ENCODE peak calls at places on chromosome 1, in five cellular contexts. C, B, E, M and D are unnamed samples.

GRCh38 chr1:106879538-106879937 is 176.9 kb upstream of the PRMT6 start:
- DNase-seq in M (no peak), E (no peak), B (no peak), C (no peak), D (no peak)

GRCh38 chr1:26302733-26303405 is 3.6 kb downstream of the UBXN11 start:
- DNase-seq in M (no peak), B (peak; percentile 47), E (no peak), C (no peak), D (peak; percentile 70)

GRCh38 chr1:152143147-152143845 is 15.7 kb downstream of the RPTN start:
- DNase-seq in M (no peak), B (no peak), E (no peak), C (no peak), D (no peak)

GRCh38 chr1:171966426-171967220 is 125.3 kb downstream of the DNM3 start:
- DNase-seq in B (no peak), C (no peak), E (no peak), M (no peak), D (no peak)

GRCh38 chr1:4734219-4734618 is 79.8 kb downstream of the AJAP1 start:
- DNase-seq in C (no peak), M (no peak), B (no peak), E (no peak), D (no peak)

GRCh38 chr1:29256395-29256794 is 20.1 kb downstream of the PTPRU start:
- DNase-seq in M (no peak), E (no peak), B (no peak), C (no peak), D (no peak)

GRCh38 chr1:152460529-152460899 is 46.5 kb upstream of the CRNN start:
- DNase-seq in E (no peak), B (no peak), M (no peak), C (no peak), D (no peak)

GRCh38 chr1:155273134-155273982 is at the start of gene CLK2:
- DNase-seq in C (peak; percentile 87), M (peak; percentile 86), E (peak; percentile 90), B (peak; percentile 89), D (peak; percentile 50)

GRCh38 chr1:151526735-151527520 is 13.2 kb upstream of the TUFT1 start:
- DNase-seq in E (no peak), M (no peak), C (no peak), B (no peak), D (no peak)

GRCh38 chr1:224498574-224499170 is 64.1 kb upstream of the WDR26 start:
- DNase-seq in C (no peak), M (no peak), B (no peak), E (no peak), D (no peak)

GRCh38 chr1:30747028-30748008 is 10.3 kb downstream of the LAPTM5 start:
- DNase-seq in E (no peak), M (no peak), C (no peak), B (no peak), D (no peak)

GRCh38 chr1:43878854-43879253 is 54.7 kb upstream of the ARTN start:
- DNase-seq in M (no peak), B (no peak), C (no peak), E (no peak), D (no peak)

GRCh38 chr1:112457965-112458364 is 50.8 kb upstream of the WNT2B start:
- DNase-seq in C (no peak), M (no peak), E (no peak), B (no peak), D (no peak)

GRCh38 chr1:19804786-19805390 is 5.2 kb upstream of the TMCO4 start:
- DNase-seq in C (no peak), M (no peak), E (no peak), B (no peak), D (no peak)

GRCh38 chr1:16146888-16147614 is 8.8 kb downstream of the EPHA2 start:
- DNase-seq in M (no peak), E (no peak), C (no peak), B (no peak), D (no peak)

GRCh38 chr1:180167721-180168467 is 13.2 kb downstream of the QSOX1 start:
- DNase-seq in E (no peak), B (no peak), C (no peak), M (no peak), D (no peak)

GRCh38 chr1:64469977-64470669 is at the start of gene CACHD1:
- DNase-seq in E (peak; percentile 58), B (peak; percentile 28), C (peak; percentile 42), M (no peak), D (peak; percentile 53)

GRCh38 chr1:53195913-53196484 is 625 bp upstream of the CPT2 start:
- DNase-seq in B (no peak), C (no peak), E (no peak), M (no peak), D (no peak)

GRCh38 chr1:160097196-160097910 is 1.1 kb downstream of the IGSF8 start:
- DNase-seq in E (no peak), M (no peak), C (no peak), B (no peak), D (no peak)

GRCh38 chr1:28172690-28173150 is 3.8 kb downstream of the PTAFR start:
- DNase-seq in C (no peak), M (no peak), E (no peak), B (no peak), D (no peak)

GRCh38 chr1:231040800-231041704 is 998 bp upstream of the FAM89A start:
- DNase-seq in C (no peak), B (no peak), E (no peak), M (no peak), D (no peak)

GRCh38 chr1:179817789-179818188 is 59.8 kb downstream of the TOR1AIP2 start:
- DNase-seq in E (no peak), B (peak; percentile 53), C (no peak), M (no peak), D (no peak)

GRCh38 chr1:179107706-179108629 is 26.1 kb downstream of the TOR3A start:
- DNase-seq in E (no peak), B (no peak), M (no peak), C (no peak), D (no peak)

GRCh38 chr1:29698033-29698432 is 461.7 kb downstream of the PTPRU start:
- DNase-seq in E (no peak), C (no peak), M (no peak), B (no peak), D (no peak)

GRCh38 chr1:228180271-228180987 is 14.8 kb downstream of the IBA57 start:
- DNase-seq in E (no peak), C (no peak), M (no peak), B (no peak), D (no peak)

GRCh38 chr1:106924360-106924759 is 132.1 kb upstream of the PRMT6 start:
- DNase-seq in B (peak; percentile 12), M (no peak), E (no peak), C (no peak), D (no peak)

GRCh38 chr1:40232444-40232843 is 15.3 kb upstream of the TMCO2 start:
- DNase-seq in E (peak; percentile 24), C (no peak), B (no peak), M (no peak), D (no peak)